ENCODE peak calls at places on chromosomes 6 and 20, in six cellular contexts. Q is psoas muscle, D is iris pigment epithelial cell, K is gastrocnemius medialis, A is fibroblast of gingiva, J is tibial artery. R is an unnamed sample.

GRCh38 chr6:152954443-152954842 is 28.4 kb downstream of the FBXO5 start:
- DNase-seq in Q (no peak), A (no peak), J (no peak), D (no peak), K (no peak), R (no peak)

GRCh38 chr6:24332306-24332705 is 25.6 kb downstream of the DCDC2 start:
- DNase-seq in K (no peak), Q (no peak), A (no peak), D (peak; percentile 60), J (no peak), R (peak; percentile 93)

GRCh38 chr6:136920858-136921520 is 1.1 kb upstream of the SLC35D3 start:
- DNase-seq in D (peak; percentile 17), A (no peak), Q (no peak), K (no peak), J (no peak), R (peak; percentile 20)

GRCh38 chr20:63154395-63154794 is 61.5 kb downstream of the YTHDF1 start:
- DNase-seq in K (no peak), Q (peak; percentile 15), A (no peak), D (no peak), J (no peak), R (no peak)

GRCh38 chr20:4787069-4787468 is 65.4 kb downstream of the PRND start:
- DNase-seq in D (peak; percentile 36), A (peak; percentile 5), J (no peak), K (no peak), Q (no peak), R (peak; percentile 25)

GRCh38 chr6:4649728-4650127 is 126.5 kb upstream of the CDYL start:
- DNase-seq in A (no peak), J (no peak), K (no peak), D (peak; percentile 78), Q (no peak), R (peak; percentile 47)

GRCh38 chr6:114634016-114634415 is 291.2 kb upstream of the HS3ST5 start:
- DNase-seq in D (peak; percentile 3), K (no peak), Q (no peak), J (no peak), A (no peak), R (no peak)

GRCh38 chr6:145508107-145508506 is 227.2 kb downstream of the EPM2A start:
- DNase-seq in J (no peak), D (peak; percentile 12), Q (no peak), K (no peak), A (no peak), R (no peak)

GRCh38 chr6:31761343-31761742 is 1.1 kb upstream of the SAPCD1 start:
- DNase-seq in J (no peak), K (no peak), A (no peak), Q (no peak), D (no peak), R (no peak)

GRCh38 chr6:129749749-129750120 is 39.8 kb upstream of the ARHGAP18 start:
- DNase-seq in Q (no peak), A (peak; percentile 73), K (no peak), D (peak; percentile 91), J (no peak), R (peak; percentile 92)

GRCh38 chr6:26475823-26476729 is 18.3 kb downstream of the BTN2A1 start:
- DNase-seq in D (peak; percentile 33), Q (no peak), J (no peak), K (no peak), A (no peak), R (peak; percentile 57)

GRCh38 chr20:18722381-18722780 is 91.2 kb upstream of the SCP2D1 start:
- DNase-seq in A (no peak), D (peak; percentile 12), Q (no peak), J (no peak), K (no peak), R (peak; percentile 26)

GRCh38 chr6:137084090-137084489 is 39.3 kb upstream of the IL20RA start:
- DNase-seq in J (no peak), A (no peak), D (no peak), K (no peak), Q (no peak), R (no peak)

GRCh38 chr20:37914672-37915433 is 11.9 kb downstream of the VSTM2L start:
- DNase-seq in J (no peak), Q (no peak), D (no peak), A (no peak), K (no peak), R (no peak)

GRCh38 chr20:32240220-32240619 is 32.5 kb downstream of the POFUT1 start:
- DNase-seq in J (no peak), K (no peak), D (no peak), A (no peak), Q (no peak), R (no peak)

GRCh38 chr6:166782541-166782940 is 155.5 kb upstream of the RPS6KA2 start:
- DNase-seq in D (no peak), K (no peak), Q (no peak), A (no peak), J (no peak), R (no peak)

GRCh38 chr20:16713056-16713455 is 16.8 kb upstream of the SNRPB2 start:
- DNase-seq in J (no peak), Q (no peak), K (no peak), D (no peak), A (no peak), R (no peak)

GRCh38 chr6:93792751-93793150 is 373.4 kb upstream of the EPHA7 start:
- DNase-seq in D (peak; percentile 79), A (peak; percentile 24), Q (no peak), K (no peak), J (no peak), R (no peak)

GRCh38 chr20:10761232-10761631 is 87.4 kb upstream of the JAG1 start:
- DNase-seq in A (peak; percentile 16), D (peak; percentile 93), Q (no peak), K (no peak), J (no peak), R (peak; percentile 83)

GRCh38 chr6:119552016-119552415 is 202.5 kb upstream of the MAN1A1 start:
- DNase-seq in J (no peak), Q (no peak), A (no peak), K (no peak), D (no peak), R (no peak)

GRCh38 chr6:31042801-31043200 is 32.5 kb downstream of the MUC22 start:
- DNase-seq in K (peak; percentile 36), D (peak; percentile 56), Q (no peak), J (no peak), A (peak; percentile 44), R (peak; percentile 77)

GRCh38 chr20:17498641-17499040 is 32.5 kb downstream of the BFSP1 start:
- DNase-seq in K (no peak), A (no peak), J (no peak), D (no peak), Q (no peak), R (no peak)

GRCh38 chr6:38404355-38404754 is 235.4 kb downstream of the BTBD9 start:
- DNase-seq in A (peak; percentile 9), Q (no peak), J (no peak), D (peak; percentile 19), K (no peak), R (peak; percentile 9)

GRCh38 chr6:72699142-72699541 is 77.3 kb downstream of the KCNQ5 start:
- DNase-seq in K (no peak), A (no peak), Q (no peak), J (no peak), D (no peak), R (peak; percentile 56)

GRCh38 chr6:129890701-129891100 is 29.6 kb upstream of the TMEM244 start:
- DNase-seq in K (no peak), J (no peak), A (no peak), D (peak; percentile 34), Q (no peak), R (peak; percentile 71)

GRCh38 chr6:22147983-22148797 is 148.6 kb downstream of the PRL start:
- DNase-seq in D (peak; percentile 89), J (no peak), A (peak; percentile 80), K (no peak), Q (no peak), R (peak; percentile 81)

GRCh38 chr6:168167431-168168315 is 88.7 kb upstream of the FRMD1 start:
- DNase-seq in D (no peak), A (no peak), J (no peak), Q (no peak), K (no peak), R (no peak)

GRCh38 chr6:58198301-58198700 is 880.9 kb downstream of the PRIM2 start:
- DNase-seq in K (no peak), D (no peak), Q (no peak), J (no peak), A (no peak), R (peak; percentile 33)

GRCh38 chr6:160197662-160198061 is 61.0 kb downstream of the SLC22A2 start:
- DNase-seq in D (no peak), K (no peak), A (no peak), J (no peak), Q (no peak), R (no peak)

GRCh38 chr6:36160147-36160760 is 29.9 kb downstream of the MAPK13 start:
- DNase-seq in A (peak; percentile 28), D (peak; percentile 53), J (no peak), K (no peak), Q (no peak), R (peak; percentile 27)

GRCh38 chr6:8552023-8552422 is 116.7 kb upstream of the SLC35B3 start:
- DNase-seq in Q (no peak), J (no peak), A (no peak), K (no peak), D (no peak), R (no peak)

GRCh38 chr6:166032366-166033171 is 135.1 kb downstream of the TBXT start:
- DNase-seq in K (no peak), D (peak; percentile 95), J (no peak), Q (peak; percentile 53), A (peak; percentile 93), R (peak; percentile 85)

GRCh38 chr6:157898640-157899039 is 75.6 kb downstream of the SNX9 start:
- DNase-seq in J (no peak), D (no peak), Q (no peak), K (no peak), A (no peak), R (no peak)

GRCh38 chr20:31861346-31862156 is 8.8 kb downstream of the DUSP15 start:
- DNase-seq in K (no peak), D (peak; percentile 54), Q (peak; percentile 76), A (peak; percentile 44), J (no peak), R (peak; percentile 46)

R was measured in M059J.